ENCODE peak calls at places on chromosomes 2 and 18, in eight cellular contexts. One of them, this sample, is unnamed.

GRCh38 chr2:128273469-128274081 is 45.1 kb downstream of the HS6ST1 start:
- DNase-seq in PC-3: no peak
- DNase-seq in upper lobe of left lung: peak; percentile 21
- DNase-seq in activated CD8-positive, alpha-beta T cell treated with anti-CD3 and anti-CD28 coated beads for 36 hours: no peak
- DNase-seq in stomach: no peak
- DNase-seq in thoracic aorta: no peak
- DNase-seq in IMR-90: no peak
- DNase-seq in choroid plexus epithelial cell: no peak
- DNase-seq in this sample: peak; percentile 10

GRCh38 chr2:20013061-20013721 is 723 bp upstream of the MATN3 start:
- DNase-seq in PC-3: no peak
- DNase-seq in upper lobe of left lung: no peak
- DNase-seq in activated CD8-positive, alpha-beta T cell treated with anti-CD3 and anti-CD28 coated beads for 36 hours: no peak
- DNase-seq in stomach: no peak
- DNase-seq in thoracic aorta: no peak
- DNase-seq in IMR-90: no peak
- DNase-seq in choroid plexus epithelial cell: peak; percentile 46
- DNase-seq in this sample: no peak

GRCh38 chr18:79786781-79787526 is 10.8 kb upstream of the KCNG2 start:
- DNase-seq in PC-3: no peak
- DNase-seq in upper lobe of left lung: peak; percentile 14
- DNase-seq in activated CD8-positive, alpha-beta T cell treated with anti-CD3 and anti-CD28 coated beads for 36 hours: no peak
- DNase-seq in stomach: no peak
- DNase-seq in thoracic aorta: no peak
- DNase-seq in IMR-90: peak; percentile 66
- DNase-seq in choroid plexus epithelial cell: peak; percentile 77
- DNase-seq in this sample: no peak

GRCh38 chr2:61254536-61254935 is 92.5 kb downstream of the C2orf74 start:
- DNase-seq in PC-3: no peak
- DNase-seq in upper lobe of left lung: no peak
- DNase-seq in activated CD8-positive, alpha-beta T cell treated with anti-CD3 and anti-CD28 coated beads for 36 hours: no peak
- DNase-seq in stomach: no peak
- DNase-seq in thoracic aorta: no peak
- DNase-seq in IMR-90: no peak
- DNase-seq in choroid plexus epithelial cell: no peak
- DNase-seq in this sample: no peak

GRCh38 chr18:61748024-61748423 is 144.8 kb downstream of the RNF152 start:
- DNase-seq in PC-3: no peak
- DNase-seq in upper lobe of left lung: no peak
- DNase-seq in activated CD8-positive, alpha-beta T cell treated with anti-CD3 and anti-CD28 coated beads for 36 hours: no peak
- DNase-seq in stomach: no peak
- DNase-seq in thoracic aorta: no peak
- DNase-seq in IMR-90: no peak
- DNase-seq in choroid plexus epithelial cell: no peak
- DNase-seq in this sample: no peak

GRCh38 chr2:170582747-170583463 is 132.2 kb upstream of the SP5 start:
- DNase-seq in PC-3: no peak
- DNase-seq in upper lobe of left lung: no peak
- DNase-seq in activated CD8-positive, alpha-beta T cell treated with anti-CD3 and anti-CD28 coated beads for 36 hours: no peak
- DNase-seq in stomach: no peak
- DNase-seq in thoracic aorta: no peak
- DNase-seq in IMR-90: no peak
- DNase-seq in choroid plexus epithelial cell: peak; percentile 4
- DNase-seq in this sample: no peak

GRCh38 chr2:238469155-238469554 is 42.4 kb downstream of the ASB1 start:
- DNase-seq in PC-3: no peak
- DNase-seq in upper lobe of left lung: no peak
- DNase-seq in activated CD8-positive, alpha-beta T cell treated with anti-CD3 and anti-CD28 coated beads for 36 hours: no peak
- DNase-seq in stomach: no peak
- DNase-seq in thoracic aorta: no peak
- DNase-seq in IMR-90: no peak
- DNase-seq in choroid plexus epithelial cell: no peak
- DNase-seq in this sample: no peak

GRCh38 chr2:134716716-134717585 is 1.8 kb downstream of the TMEM163 start:
- DNase-seq in PC-3: no peak
- DNase-seq in upper lobe of left lung: no peak
- DNase-seq in activated CD8-positive, alpha-beta T cell treated with anti-CD3 and anti-CD28 coated beads for 36 hours: no peak
- DNase-seq in stomach: no peak
- DNase-seq in thoracic aorta: no peak
- DNase-seq in IMR-90: no peak
- DNase-seq in choroid plexus epithelial cell: no peak
- DNase-seq in this sample: no peak

GRCh38 chr18:9436176-9436575 is 39.1 kb upstream of the RALBP1 start:
- DNase-seq in PC-3: no peak
- DNase-seq in upper lobe of left lung: no peak
- DNase-seq in activated CD8-positive, alpha-beta T cell treated with anti-CD3 and anti-CD28 coated beads for 36 hours: no peak
- DNase-seq in stomach: no peak
- DNase-seq in thoracic aorta: no peak
- DNase-seq in IMR-90: no peak
- DNase-seq in choroid plexus epithelial cell: no peak
- DNase-seq in this sample: no peak

GRCh38 chr2:21148718-21149117 is 24.9 kb downstream of the TDRD15 start:
- DNase-seq in PC-3: no peak
- DNase-seq in upper lobe of left lung: no peak
- DNase-seq in activated CD8-positive, alpha-beta T cell treated with anti-CD3 and anti-CD28 coated beads for 36 hours: no peak
- DNase-seq in stomach: no peak
- DNase-seq in thoracic aorta: no peak
- DNase-seq in IMR-90: no peak
- DNase-seq in choroid plexus epithelial cell: no peak
- DNase-seq in this sample: no peak

GRCh38 chr18:48902856-48903601 is 47.7 kb downstream of the SMAD7 start:
- DNase-seq in PC-3: no peak
- DNase-seq in upper lobe of left lung: no peak
- DNase-seq in activated CD8-positive, alpha-beta T cell treated with anti-CD3 and anti-CD28 coated beads for 36 hours: no peak
- DNase-seq in stomach: no peak
- DNase-seq in thoracic aorta: no peak
- DNase-seq in IMR-90: peak; percentile 34
- DNase-seq in choroid plexus epithelial cell: peak; percentile 96
- DNase-seq in this sample: peak; percentile 5

GRCh38 chr2:120344214-120344990 is 1.5 kb upstream of the INHBB start:
- DNase-seq in PC-3: peak; percentile 89
- DNase-seq in upper lobe of left lung: no peak
- DNase-seq in activated CD8-positive, alpha-beta T cell treated with anti-CD3 and anti-CD28 coated beads for 36 hours: no peak
- DNase-seq in stomach: no peak
- DNase-seq in thoracic aorta: no peak
- DNase-seq in IMR-90: no peak
- DNase-seq in choroid plexus epithelial cell: no peak
- DNase-seq in this sample: no peak

GRCh38 chr2:200418399-200418798 is 91.5 kb downstream of the KCTD18 start:
- DNase-seq in PC-3: no peak
- DNase-seq in upper lobe of left lung: no peak
- DNase-seq in activated CD8-positive, alpha-beta T cell treated with anti-CD3 and anti-CD28 coated beads for 36 hours: no peak
- DNase-seq in stomach: no peak
- DNase-seq in thoracic aorta: no peak
- DNase-seq in IMR-90: no peak
- DNase-seq in choroid plexus epithelial cell: no peak
- DNase-seq in this sample: no peak

GRCh38 chr2:71513096-71513495 is 59.7 kb downstream of the DYSF start:
- DNase-seq in PC-3: no peak
- DNase-seq in upper lobe of left lung: no peak
- DNase-seq in activated CD8-positive, alpha-beta T cell treated with anti-CD3 and anti-CD28 coated beads for 36 hours: no peak
- DNase-seq in stomach: no peak
- DNase-seq in thoracic aorta: no peak
- DNase-seq in IMR-90: no peak
- DNase-seq in choroid plexus epithelial cell: no peak
- DNase-seq in this sample: no peak

GRCh38 chr2:143575340-143575739 is 446.1 kb downstream of the ARHGAP15 start:
- DNase-seq in PC-3: peak; percentile 36
- DNase-seq in upper lobe of left lung: no peak
- DNase-seq in activated CD8-positive, alpha-beta T cell treated with anti-CD3 and anti-CD28 coated beads for 36 hours: no peak
- DNase-seq in stomach: no peak
- DNase-seq in thoracic aorta: no peak
- DNase-seq in IMR-90: peak; percentile 14
- DNase-seq in choroid plexus epithelial cell: peak; percentile 47
- DNase-seq in this sample: no peak

GRCh38 chr2:126909781-126910180 is 11.1 kb downstream of the TEX51 start:
- DNase-seq in PC-3: no peak
- DNase-seq in upper lobe of left lung: no peak
- DNase-seq in activated CD8-positive, alpha-beta T cell treated with anti-CD3 and anti-CD28 coated beads for 36 hours: no peak
- DNase-seq in stomach: no peak
- DNase-seq in thoracic aorta: no peak
- DNase-seq in IMR-90: no peak
- DNase-seq in choroid plexus epithelial cell: no peak
- DNase-seq in this sample: no peak

GRCh38 chr18:75041586-75041985 is 167.4 kb downstream of the PTGR3 start:
- DNase-seq in PC-3: peak; percentile 50
- DNase-seq in upper lobe of left lung: no peak
- DNase-seq in activated CD8-positive, alpha-beta T cell treated with anti-CD3 and anti-CD28 coated beads for 36 hours: no peak
- DNase-seq in stomach: no peak
- DNase-seq in thoracic aorta: no peak
- DNase-seq in IMR-90: peak; percentile 50
- DNase-seq in choroid plexus epithelial cell: peak; percentile 61
- DNase-seq in this sample: no peak

GRCh38 chr2:974454-974853 is 23.8 kb downstream of the SNTG2 start:
- DNase-seq in PC-3: no peak
- DNase-seq in upper lobe of left lung: no peak
- DNase-seq in activated CD8-positive, alpha-beta T cell treated with anti-CD3 and anti-CD28 coated beads for 36 hours: peak; percentile 17
- DNase-seq in stomach: no peak
- DNase-seq in thoracic aorta: no peak
- DNase-seq in IMR-90: no peak
- DNase-seq in choroid plexus epithelial cell: peak; percentile 77
- DNase-seq in this sample: no peak

DNA sequence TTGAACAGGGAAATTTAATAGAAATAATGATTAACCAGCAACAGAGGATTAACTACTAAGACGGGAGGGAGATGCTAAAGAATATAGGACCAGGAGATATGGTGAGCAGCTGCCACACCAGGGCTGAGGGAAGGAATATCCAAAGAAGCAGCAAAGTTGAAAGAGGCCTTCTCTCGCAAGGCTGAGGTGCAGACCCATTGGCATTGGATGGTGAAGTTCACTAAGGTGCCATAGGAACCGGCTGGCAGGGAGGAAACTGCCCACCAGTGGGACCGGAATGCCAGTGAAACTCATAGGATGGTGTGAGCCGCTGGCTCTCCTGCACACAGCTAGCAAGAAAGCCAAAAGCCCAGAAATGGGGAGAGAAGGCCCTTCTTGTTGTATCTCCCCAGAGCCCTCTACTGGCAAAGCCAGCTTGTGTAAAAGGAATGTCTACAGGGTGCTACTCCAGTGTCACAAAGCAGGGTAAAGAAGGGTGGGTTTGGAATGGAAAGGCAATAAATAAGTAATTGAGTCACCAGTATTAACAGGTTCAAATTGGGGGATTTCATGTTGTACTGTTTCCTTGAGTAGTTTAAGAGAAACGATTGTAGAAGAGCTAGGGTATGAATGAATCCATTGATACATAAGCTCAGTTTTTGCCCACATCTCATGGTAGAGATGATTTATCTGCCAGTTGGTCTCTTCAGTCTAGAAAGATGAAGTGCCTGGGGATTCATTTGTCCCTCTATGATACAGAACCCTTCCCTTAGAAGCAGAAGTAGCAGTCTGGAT is 36.0 kb downstream of the FARP2 start:
- DNase-seq in PC-3: peak; percentile 29
- DNase-seq in upper lobe of left lung: peak; percentile 50
- DNase-seq in activated CD8-positive, alpha-beta T cell treated with anti-CD3 and anti-CD28 coated beads for 36 hours: no peak
- DNase-seq in stomach: peak; percentile 42
- DNase-seq in thoracic aorta: no peak
- DNase-seq in IMR-90: peak; percentile 20
- DNase-seq in choroid plexus epithelial cell: peak; percentile 59
- DNase-seq in this sample: no peak
- TF ChIP-seq CTCF in PC-3: peak; percentile 49
- TF ChIP-seq CTCF in upper lobe of left lung: peak; percentile 39
- TF ChIP-seq CTCF in activated CD8-positive, alpha-beta T cell treated with anti-CD3 and anti-CD28 coated beads for 36 hours: no peak
- TF ChIP-seq CTCF in stomach: peak; percentile 42
- TF ChIP-seq CTCF in thoracic aorta: peak; percentile 40
- TF ChIP-seq CTCF in IMR-90: peak; percentile 32
- TF ChIP-seq CTCF in choroid plexus epithelial cell: peak; percentile 62
- TF ChIP-seq CTCF in this sample: no peak

DNA sequence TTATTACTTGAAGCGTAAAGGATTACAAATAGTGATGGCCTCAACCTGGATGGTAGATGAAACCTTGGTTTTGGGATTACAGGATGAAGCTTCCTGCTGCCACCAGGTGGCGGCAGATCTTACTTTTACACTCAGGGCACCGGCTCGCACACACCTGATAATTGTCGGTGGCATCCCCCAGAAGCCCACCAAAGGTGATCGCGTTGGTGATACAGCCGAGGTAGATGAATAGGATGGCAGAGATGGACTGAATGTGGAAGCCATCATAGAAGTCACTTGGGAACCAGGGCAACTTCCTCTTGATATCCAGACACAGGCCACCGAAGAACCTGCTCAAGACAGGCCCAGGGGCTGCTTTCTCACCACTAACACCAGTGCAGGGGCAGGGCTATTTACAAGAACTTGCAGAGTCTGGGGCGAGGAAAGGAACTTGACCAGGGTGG is 51.8 kb downstream of the MTHFD2 start:
- DNase-seq in PC-3: peak; percentile 48
- DNase-seq in upper lobe of left lung: peak; percentile 33
- DNase-seq in activated CD8-positive, alpha-beta T cell treated with anti-CD3 and anti-CD28 coated beads for 36 hours: peak; percentile 65
- DNase-seq in stomach: peak; percentile 59
- DNase-seq in thoracic aorta: no peak
- DNase-seq in IMR-90: peak; percentile 40
- DNase-seq in choroid plexus epithelial cell: peak; percentile 66
- DNase-seq in this sample: peak; percentile 43
- TF ChIP-seq CTCF in PC-3: peak; percentile 89
- TF ChIP-seq CTCF in upper lobe of left lung: peak; percentile 67
- TF ChIP-seq CTCF in activated CD8-positive, alpha-beta T cell treated with anti-CD3 and anti-CD28 coated beads for 36 hours: peak; percentile 89
- TF ChIP-seq CTCF in stomach: peak; percentile 69
- TF ChIP-seq CTCF in thoracic aorta: peak; percentile 68
- TF ChIP-seq CTCF in IMR-90: peak; percentile 70
- TF ChIP-seq CTCF in choroid plexus epithelial cell: peak; percentile 88
- TF ChIP-seq CTCF in this sample: no peak

DNA sequence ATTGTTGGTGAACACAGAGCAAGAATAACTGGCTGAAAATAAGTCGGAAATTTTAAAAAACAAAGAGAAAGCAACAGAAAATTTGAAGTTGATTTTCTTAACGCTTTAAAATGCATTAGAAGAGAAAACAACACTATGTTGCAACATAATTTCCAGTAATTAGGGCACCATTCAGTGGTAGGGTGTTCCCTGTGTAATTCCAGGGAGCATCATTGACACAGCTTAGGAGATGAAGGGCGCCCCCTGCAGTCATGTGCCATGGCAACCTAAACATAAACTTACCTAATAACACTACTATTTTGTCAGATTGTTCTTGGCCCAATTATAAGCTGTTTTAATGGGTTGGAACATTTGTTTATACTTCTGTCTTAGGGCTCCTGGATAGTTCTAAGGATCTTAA is 99.6 kb downstream of the DTNA start:
- DNase-seq in PC-3: peak; percentile 38
- DNase-seq in upper lobe of left lung: no peak
- DNase-seq in activated CD8-positive, alpha-beta T cell treated with anti-CD3 and anti-CD28 coated beads for 36 hours: peak; percentile 29
- DNase-seq in stomach: no peak
- DNase-seq in thoracic aorta: no peak
- DNase-seq in IMR-90: peak; percentile 32
- DNase-seq in choroid plexus epithelial cell: peak; percentile 64
- DNase-seq in this sample: no peak
- TF ChIP-seq CTCF in PC-3: peak; percentile 61
- TF ChIP-seq CTCF in upper lobe of left lung: no peak
- TF ChIP-seq CTCF in activated CD8-positive, alpha-beta T cell treated with anti-CD3 and anti-CD28 coated beads for 36 hours: no peak
- TF ChIP-seq CTCF in stomach: no peak
- TF ChIP-seq CTCF in thoracic aorta: no peak
- TF ChIP-seq CTCF in IMR-90: peak; percentile 55
- TF ChIP-seq CTCF in choroid plexus epithelial cell: peak; percentile 71
- TF ChIP-seq CTCF in this sample: no peak

DNA sequence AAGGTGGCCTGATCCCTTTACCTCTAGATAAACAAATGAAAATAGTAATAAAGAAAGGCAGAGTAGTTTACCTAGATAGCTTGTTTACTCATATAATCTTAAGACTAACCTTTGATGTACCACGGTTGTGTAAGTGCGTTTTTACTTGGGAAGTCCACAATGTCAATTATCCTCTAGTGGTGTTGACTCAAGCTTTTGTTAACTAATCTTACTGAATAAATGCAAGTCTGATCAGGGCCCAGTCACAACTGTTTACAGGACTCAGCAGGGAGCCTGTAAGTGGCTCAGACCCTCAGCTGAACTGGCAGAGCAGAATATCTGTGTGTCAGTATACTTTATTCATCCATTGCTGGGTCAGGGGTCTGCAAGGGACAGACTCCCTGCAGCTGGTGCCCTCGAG is 98.1 kb upstream of the ACAA2 start:
- DNase-seq in PC-3: no peak
- DNase-seq in upper lobe of left lung: no peak
- DNase-seq in activated CD8-positive, alpha-beta T cell treated with anti-CD3 and anti-CD28 coated beads for 36 hours: no peak
- DNase-seq in stomach: no peak
- DNase-seq in thoracic aorta: no peak
- DNase-seq in IMR-90: no peak
- DNase-seq in choroid plexus epithelial cell: peak; percentile 9
- DNase-seq in this sample: no peak
- TF ChIP-seq CTCF in PC-3: no peak
- TF ChIP-seq CTCF in upper lobe of left lung: no peak
- TF ChIP-seq CTCF in activated CD8-positive, alpha-beta T cell treated with anti-CD3 and anti-CD28 coated beads for 36 hours: no peak
- TF ChIP-seq CTCF in stomach: no peak
- TF ChIP-seq CTCF in thoracic aorta: no peak
- TF ChIP-seq CTCF in IMR-90: no peak
- TF ChIP-seq CTCF in choroid plexus epithelial cell: no peak
- TF ChIP-seq CTCF in this sample: no peak